ENCODE peak calls at places on chromosomes 13 and 19, in seven cellular contexts. G is hypothalamus; R is neural crest cell; U is left lung; J is activated CD4-positive, alpha-beta memory T cell treated with anti-CD3 and anti-CD28 coated beads, Interleukin-2, amount 10 ng/mL, durations not matched to agents 7 days and 5 days; F is GM23248; I is LoVo. N is an unnamed sample.

GRCh38 chr13:101567841-101568240 is 115.4 kb downstream of the ITGBL1 start:
- DNase-seq in G (no peak), R (no peak), U (no peak), J (no peak), F (no peak), I (no peak), N (no peak)

GRCh38 chr13:110583178-110583865 is 21.8 kb upstream of the RAB20 start:
- DNase-seq in G (no peak), R (no peak), U (no peak), J (no peak), F (no peak), I (no peak), N (no peak)

GRCh38 chr13:47337781-47338507 is 441.1 kb upstream of the HTR2A start:
- DNase-seq in G (no peak), R (no peak), U (no peak), J (no peak), F (peak; percentile 77), I (no peak), N (peak; percentile 33)

GRCh38 chr13:112619730-112620639 is 32.0 kb upstream of the TUBGCP3 start:
- DNase-seq in G (no peak), R (peak; percentile 49), U (peak; percentile 65), J (no peak), F (no peak), I (no peak), N (peak; percentile 82)

GRCh38 chr13:72341904-72342303 is 385.5 kb downstream of the MZT1 start:
- DNase-seq in G (no peak), R (no peak), U (no peak), J (no peak), F (no peak), I (no peak), N (no peak)

GRCh38 chr19:55633866-55634265 is 6.9 kb upstream of the ZNF580 start:
- DNase-seq in G (no peak), R (no peak), U (no peak), J (no peak), F (no peak), I (no peak), N (peak; percentile 32)

GRCh38 chr19:36686365-36687213 is 823 bp upstream of the ZNF567 start:
- DNase-seq in G (peak; percentile 24), R (no peak), U (no peak), J (no peak), F (peak; percentile 32), I (no peak), N (peak; percentile 56)

GRCh38 chr13:65378943-65379519 is 1851.1 kb downstream of the PCDH9 start:
- DNase-seq in G (no peak), R (no peak), U (no peak), J (no peak), F (no peak), I (no peak), N (peak; percentile 13)

GRCh38 chr13:74129500-74130144 is 4.6 kb downstream of the KLF12 start:
- DNase-seq in G (no peak), R (no peak), U (no peak), J (peak; percentile 57), F (peak; percentile 59), I (peak; percentile 44), N (no peak)

GRCh38 chr13:70623260-70623659 is 515.0 kb upstream of the KLHL1 start:
- DNase-seq in G (no peak), R (no peak), U (no peak), J (no peak), F (peak; percentile 20), I (peak; percentile 3), N (peak; percentile 8)

GRCh38 chr19:7926021-7926726 is at the start of gene CTXN1:
- DNase-seq in G (peak; percentile 43), R (peak; percentile 78), U (peak; percentile 64), J (peak; percentile 80), F (peak; percentile 75), I (peak; percentile 72), N (peak; percentile 79)

GRCh38 chr13:98155475-98156111 is 12.7 kb downstream of the FARP1 start:
- DNase-seq in G (no peak), R (no peak), U (no peak), J (no peak), F (peak; percentile 74), I (no peak), N (no peak)

GRCh38 chr19:33754361-33754760 is 42.3 kb upstream of the KCTD15 start:
- DNase-seq in G (no peak), R (no peak), U (no peak), J (no peak), F (no peak), I (no peak), N (no peak)

GRCh38 chr13:113928701-113929627 is 44.9 kb downstream of the C13orf46 start:
- DNase-seq in G (no peak), R (no peak), U (peak; percentile 45), J (no peak), F (peak; percentile 92), I (no peak), N (no peak)

GRCh38 chr19:4456566-4456842 is 1.1 kb downstream of the UBXN6 start:
- DNase-seq in G (no peak), R (no peak), U (peak; percentile 62), J (no peak), F (peak; percentile 89), I (no peak), N (peak; percentile 72)

GRCh38 chr13:98478134-98479129 is 98.5 kb downstream of the STK24 start:
- DNase-seq in G (no peak), R (no peak), U (no peak), J (peak; percentile 42), F (peak; percentile 33), I (no peak), N (no peak)

GRCh38 chr19:43311706-43312105 is 41.8 kb upstream of the CD177 start:
- DNase-seq in G (no peak), R (no peak), U (no peak), J (no peak), F (peak; percentile 30), I (no peak), N (no peak)

GRCh38 chr19:42081584-42082258 is 5.8 kb downstream of the ZNF574 start:
- DNase-seq in G (no peak), R (no peak), U (no peak), J (no peak), F (peak; percentile 76), I (no peak), N (peak; percentile 75)

GRCh38 chr13:107205318-107206112 is 637.6 kb upstream of the ARGLU1 start:
- DNase-seq in G (peak; percentile 48), R (peak; percentile 84), U (peak; percentile 53), J (peak; percentile 60), F (peak; percentile 73), I (peak; percentile 61), N (peak; percentile 55)

GRCh38 chr13:79225487-79226232 is 180.4 kb downstream of the RBM26 start:
- DNase-seq in G (no peak), R (no peak), U (no peak), J (no peak), F (peak; percentile 22), I (no peak), N (peak; percentile 3)

GRCh38 chr13:22549126-22549525 is 631.7 kb upstream of the SGCG start:
- DNase-seq in G (no peak), R (no peak), U (no peak), J (no peak), F (no peak), I (no peak), N (no peak)

N was measured in DMS53.